ENCODE peak calls at places on chromosomes 13 and 19, in four cellular contexts. A is GM12878, J is HepG2, T is H1. E is an unnamed sample.

GRCh38 chr13:82436099-82436585 is 1446.1 kb downstream of the SLITRK1 start:
- DNase-seq in T (no peak), A (no peak), J (no peak), E (no peak)

GRCh38 chr13:30173301-30173605 is 134.1 kb downstream of the KATNAL1 start:
- DNase-seq in J (no peak), T (no peak), A (no peak), E (no peak)

GRCh38 chr13:45921337-45921736 is 69.8 kb upstream of the SIAH3 start:
- DNase-seq in A (no peak), J (no peak), T (no peak), E (no peak)

GRCh38 chr13:96968027-96968426 is 26.2 kb downstream of the OXGR1 start:
- DNase-seq in J (no peak), T (no peak), A (no peak), E (no peak)

GRCh38 chr13:106161186-106161585 is 374.3 kb downstream of the EFNB2 start:
- DNase-seq in T (no peak), A (no peak), J (no peak), E (no peak)

GRCh38 chr19:40419066-40419612 is 6.0 kb upstream of the PRX start:
- DNase-seq in A (no peak), J (no peak), T (no peak), E (no peak)

GRCh38 chr13:32001769-32002168 is 29.8 kb upstream of the FRY start:
- DNase-seq in A (no peak), J (no peak), T (no peak), E (no peak)

GRCh38 chr19:1084024-1084868 is 10.9 kb downstream of the POLR2E start:
- DNase-seq in J (no peak), A (no peak), T (no peak), E (no peak)

GRCh38 chr13:41054919-41055619 is 6.2 kb upstream of the WBP4 start:
- DNase-seq in T (no peak), A (no peak), J (peak), E (no peak)

GRCh38 chr13:19890030-19890429 is 26.6 kb upstream of the ZMYM5 start:
- DNase-seq in T (no peak), J (no peak), A (no peak), E (no peak)

GRCh38 chr13:95956589-95957148 is 96.5 kb downstream of the UGGT2 start:
- DNase-seq in J (no peak), A (peak), T (no peak), E (no peak)

GRCh38 chr13:45823583-45823982 is 28.0 kb downstream of the SIAH3 start:
- DNase-seq in J (no peak), A (no peak), T (peak), E (no peak)

GRCh38 chr13:48595330-48596127 is 58.2 kb upstream of the CYSLTR2 start:
- DNase-seq in J (peak), A (no peak), T (peak), E (no peak)

GRCh38 chr13:62243146-62243545 is 827.5 kb upstream of the PCDH20 start:
- DNase-seq in T (no peak), A (no peak), J (no peak), E (no peak)

GRCh38 chr19:41218615-41219507 is at the start of gene AXL:
- DNase-seq in T (peak), A (no peak), J (peak), E (peak)

GRCh38 chr13:39787086-39787487 is 131.6 kb downstream of the COG6 start:
- DNase-seq in J (no peak), T (no peak), A (no peak), E (no peak)

GRCh38 chr13:113756441-113757097 is 2.5 kb upstream of the TMEM255B start:
- DNase-seq in T (no peak), J (no peak), A (no peak), E (no peak)

GRCh38 chr19:52542984-52543664 is 15.7 kb downstream of the ZNF808 start:
- DNase-seq in A (peak), J (no peak), T (no peak), E (no peak)

GRCh38 chr13:67990868-67991267 is 760.7 kb upstream of the PCDH9 start:
- DNase-seq in J (no peak), A (no peak), T (no peak), E (no peak)

GRCh38 chr19:5615756-5616327 is 6.7 kb downstream of the SAFB2 start:
- DNase-seq in T (no peak), J (no peak), A (no peak), E (no peak)

GRCh38 chr13:50222569-50223332 is 207.5 kb downstream of the KCNRG start:
- DNase-seq in T (no peak), A (no peak), J (no peak), E (no peak)

GRCh38 chr13:51797664-51798488 is 6.1 kb downstream of the DHRS12 start:
- DNase-seq in T (peak), J (peak), A (no peak), E (peak)

GRCh38 chr19:35851213-35852028 is 883 bp downstream of the NPHS1 start:
- DNase-seq in A (no peak), J (no peak), T (peak), E (no peak)

GRCh38 chr13:76764429-76764828 is 121.8 kb downstream of the KCTD12 start:
- DNase-seq in J (no peak), A (no peak), T (no peak), E (no peak)

GRCh38 chr13:50365683-50366391 is 350.6 kb downstream of the KCNRG start:
- DNase-seq in J (peak), T (no peak), A (peak), E (no peak)

GRCh38 chr19:48757741-48758144 is 2.4 kb downstream of the FGF21 start:
- DNase-seq in T (no peak), J (peak), A (no peak), E (no peak)

GRCh38 chr19:21440321-21440720 is 43.4 kb downstream of the ZNF493 start:
- DNase-seq in J (no peak), A (no peak), T (no peak), E (no peak)

GRCh38 chr13:18991054-18991453 is 190.6 kb downstream of the TUBA3C start:
- DNase-seq in A (no peak), T (no peak), J (no peak), E (no peak)

GRCh38 chr19:39829702-39830275 is 4.2 kb downstream of the DYRK1B start:
- DNase-seq in J (no peak), T (no peak), A (no peak), E (no peak)

GRCh38 chr13:114142640-114143490 is 10.4 kb upstream of the RASA3 start:
- DNase-seq in A (no peak), T (peak), J (no peak), E (no peak)

GRCh38 chr19:11649941-11650340 is 52.7 kb downstream of the ZNF627 start:
- DNase-seq in J (no peak), T (no peak), A (no peak), E (no peak)
- H3K9ac ChIP-seq in J (no peak), T (no peak), A (no peak), E (no peak)

GRCh38 chr13:37136187-37136586 is 30.7 kb upstream of the CSNK1A1L start:
- DNase-seq in A (no peak), J (no peak), T (no peak), E (no peak)

GRCh38 chr13:37131092-37131491 is 25.6 kb upstream of the CSNK1A1L start:
- DNase-seq in J (no peak), T (no peak), A (no peak), E (no peak)

GRCh38 chr13:37132211-37132610 is 26.7 kb upstream of the CSNK1A1L start:
- DNase-seq in T (no peak), A (no peak), J (no peak), E (no peak)

GRCh38 chr13:37136633-37137032 is 31.2 kb upstream of the CSNK1A1L start:
- DNase-seq in A (no peak), J (no peak), T (no peak), E (no peak)

GRCh38 chr13:37134411-37135041 is 29.1 kb upstream of the CSNK1A1L start:
- DNase-seq in T (no peak), A (no peak), J (no peak), E (no peak)
- TF ChIP-seq SUZ12 in T (no peak), A (no peak), J (no peak), E (no peak)

DNA sequence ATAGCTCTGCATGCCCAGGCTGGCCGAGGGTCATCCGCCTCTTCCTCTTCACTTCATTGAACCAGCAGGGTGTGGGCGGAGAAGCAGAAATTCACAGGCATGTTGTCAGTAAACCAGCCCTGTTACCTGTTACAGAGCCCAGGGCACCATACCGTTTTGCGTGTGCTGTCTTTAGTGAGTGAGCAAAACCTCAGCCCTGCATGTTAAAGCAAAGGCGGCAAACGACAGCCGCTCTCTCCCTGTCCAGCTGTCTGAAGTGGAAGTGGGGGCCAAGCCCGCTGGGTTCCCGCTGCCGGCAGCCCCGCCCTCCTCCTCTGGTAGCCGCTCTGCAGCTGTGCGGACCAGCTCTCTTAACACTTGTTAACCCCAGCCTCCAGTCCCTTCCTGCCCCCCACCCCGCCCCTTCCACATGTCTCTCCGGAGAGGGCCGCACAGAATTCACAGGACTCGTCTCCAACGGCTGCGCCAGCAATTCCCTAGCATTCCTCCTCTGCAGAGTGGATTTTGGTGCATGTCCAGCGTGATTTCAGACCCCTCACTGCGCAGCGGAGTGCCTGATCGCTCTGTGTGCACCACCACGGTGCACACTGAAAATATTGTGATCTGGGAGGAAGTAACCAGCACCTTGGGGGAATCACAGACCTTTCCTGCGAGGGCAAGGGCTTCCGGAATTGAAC is 12.7 kb downstream of the KLHL26 start:
- DNase-seq in A (no peak), J (no peak), T (no peak), E (no peak)
- H3K9ac ChIP-seq in A (no peak), J (no peak), T (no peak), E (peak)

DNA sequence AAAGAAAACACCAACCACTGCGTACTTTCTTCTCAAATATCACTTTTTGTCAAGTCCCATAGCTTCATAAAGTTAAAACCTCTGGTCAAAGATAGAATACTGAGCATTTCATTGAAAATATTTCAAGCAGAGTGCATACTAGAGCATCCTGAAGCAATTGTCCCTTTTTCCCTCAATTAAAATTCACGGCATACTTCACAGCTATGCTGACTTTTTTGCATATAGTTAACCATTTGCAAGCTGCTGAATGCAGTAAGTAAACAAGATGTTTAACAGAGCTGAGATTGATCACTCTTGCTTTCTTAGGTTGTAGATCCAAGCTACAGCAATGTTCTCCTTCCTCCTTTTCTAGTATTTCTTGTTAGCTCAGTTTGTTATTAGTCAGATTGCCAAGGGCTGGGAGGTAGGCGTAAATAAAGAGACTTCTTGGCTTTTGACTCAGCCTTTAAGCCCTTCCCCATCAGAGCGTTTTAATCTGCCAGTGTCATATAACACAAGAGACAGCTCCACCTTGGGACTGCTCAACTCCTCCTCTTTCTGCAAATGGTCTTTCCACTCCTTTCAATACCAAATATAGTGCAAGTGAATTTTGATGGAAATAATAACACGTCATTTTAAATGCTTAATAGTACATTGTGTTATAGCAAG is at the start of gene SLITRK6:
- DNase-seq in T (no peak), J (no peak), A (no peak), E (peak)
- TF ChIP-seq SUZ12 in T (no peak), J (no peak), A (no peak), E (no peak)

DNA sequence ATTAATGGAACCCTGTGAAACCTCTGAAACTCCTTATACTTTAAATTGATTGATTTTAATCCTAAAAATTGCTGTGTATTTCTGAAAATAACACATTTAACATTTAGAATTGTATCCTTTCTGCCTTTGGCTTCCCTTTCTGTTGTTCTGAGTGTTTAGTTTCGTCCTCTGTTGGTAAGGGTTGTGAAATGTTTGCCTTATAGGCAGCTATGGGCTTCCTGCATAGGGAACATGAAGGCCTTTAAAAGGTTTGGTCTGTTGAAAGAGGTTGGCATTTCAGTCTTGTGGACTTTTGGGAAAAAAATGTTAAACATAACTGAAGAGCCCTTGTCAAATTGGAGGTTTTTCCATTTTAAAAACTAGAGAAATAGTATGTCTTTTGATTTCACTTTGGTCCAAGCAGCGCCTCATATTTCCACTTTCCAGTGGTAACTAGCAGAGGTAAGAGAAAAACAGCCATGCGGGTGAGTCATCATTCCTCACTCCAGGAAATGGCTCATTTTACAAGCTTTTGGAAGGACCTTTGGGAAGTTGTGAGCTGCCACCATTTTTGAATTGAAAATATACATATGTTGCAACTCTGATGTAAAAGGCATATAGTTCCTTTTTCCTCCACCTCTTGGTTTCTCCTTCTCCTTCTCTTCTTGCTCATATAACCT is 22.8 kb downstream of the GPC6 start:
- DNase-seq in J (peak), A (no peak), T (no peak), E (no peak)
- H3K9ac ChIP-seq in J (peak), A (no peak), T (no peak), E (no peak)

GRCh38 chr19:18741566-18742121 is 49.5 kb downstream of the COMP start:
- DNase-seq in T (no peak), A (no peak), J (peak), E (no peak)
- TF ChIP-seq SUZ12 in T (no peak), A (no peak), J (no peak), E (no peak)

GRCh38 chr19:29215322-29215845 is 2.4 kb upstream of the UQCRFS1 start:
- DNase-seq in J (no peak), A (no peak), T (no peak), E (no peak)
- H3K9ac ChIP-seq in J (no peak), A (no peak), T (no peak), E (no peak)